ENCODE peak calls at places on chromosome 12, in nine cellular contexts. T is bronchial epithelial cell; Y is mammary epithelial cell; H is CD8-positive, alpha-beta memory T cell; R is WERI-Rb-1; M is naive thymus-derived CD4-positive, alpha-beta T cell; B is brain microvascular endothelial cell; L is GM12865; P is cardiac fibroblast. F is an unnamed sample.

GRCh38 chr12:27966870-27967269 is 5.7 kb downstream of the PTHLH start:
- DNase-seq in B (peak; percentile 91), L (peak; percentile 29), P (peak; percentile 97), R (no peak), T (peak; percentile 98), Y (peak; percentile 96), M (no peak), H (no peak), F (no peak)

GRCh38 chr12:49942921-49943662 is 7.4 kb upstream of the AQP2 start:
- DNase-seq in L (no peak), Y (no peak), T (no peak), H (no peak), B (no peak), M (no peak), P (no peak), R (no peak), F (no peak)

GRCh38 chr12:99024191-99024590 is 379.1 kb downstream of the APAF1 start:
- DNase-seq in L (no peak), M (no peak), R (no peak), T (peak; percentile 4), P (no peak), B (no peak), H (no peak), Y (no peak), F (no peak)

GRCh38 chr12:128815779-128816642 is 7.7 kb downstream of the SLC15A4 start:
- DNase-seq in H (no peak), P (no peak), M (no peak), B (no peak), L (peak; percentile 48), Y (no peak), R (no peak), T (no peak), F (no peak)

GRCh38 chr12:121240484-121241202 is 30.7 kb downstream of the P2RX4 start:
- DNase-seq in L (no peak), M (peak; percentile 78), H (peak; percentile 95), B (peak; percentile 25), R (no peak), T (no peak), Y (no peak), P (no peak), F (peak; percentile 70)

GRCh38 chr12:101696477-101697196 is 803 bp upstream of the CHPT1 start:
- DNase-seq in H (no peak), R (peak; percentile 30), T (no peak), P (peak; percentile 25), B (no peak), M (no peak), L (no peak), Y (no peak), F (no peak)

GRCh38 chr12:38886064-38886463 is 19.3 kb downstream of the CPNE8 start:
- DNase-seq in P (peak; percentile 88), M (no peak), R (no peak), B (peak; percentile 48), T (peak; percentile 89), Y (peak; percentile 83), H (no peak), L (no peak), F (no peak)

GRCh38 chr12:43069768-43070221 is 480.2 kb upstream of the PRICKLE1 start:
- DNase-seq in T (no peak), P (peak; percentile 59), M (no peak), B (no peak), H (no peak), R (no peak), Y (no peak), L (no peak), F (no peak)

GRCh38 chr12:55829967-55830600 is 697 bp upstream of the DNAJC14 start:
- DNase-seq in R (peak; percentile 31), P (no peak), M (no peak), T (no peak), H (no peak), B (no peak), Y (no peak), L (peak; percentile 47), F (no peak)

GRCh38 chr12:118190266-118190665 is 54.3 kb downstream of the PEBP1 start:
- DNase-seq in M (no peak), R (no peak), H (no peak), L (no peak), B (peak; percentile 12), T (no peak), P (peak; percentile 56), Y (peak; percentile 36), F (no peak)

GRCh38 chr12:13099066-13099909 is 4.2 kb downstream of the GSG1 start:
- DNase-seq in T (peak; percentile 46), R (no peak), B (no peak), M (no peak), P (peak; percentile 51), L (no peak), Y (no peak), H (no peak), F (no peak)

GRCh38 chr12:115755061-115755751 is 522.3 kb downstream of the MED13L start:
- DNase-seq in P (no peak), L (no peak), B (no peak), H (no peak), M (no peak), Y (no peak), R (no peak), T (no peak), F (no peak)

GRCh38 chr12:68246350-68246749 is 7.1 kb downstream of the IL22 start:
- DNase-seq in M (no peak), H (no peak), P (no peak), Y (no peak), B (no peak), T (no peak), L (no peak), R (no peak), F (no peak)

GRCh38 chr12:49342914-49343731 is 3.6 kb upstream of the DNAJC22 start:
- DNase-seq in B (no peak), R (peak; percentile 33), P (no peak), T (peak; percentile 32), H (no peak), L (peak; percentile 22), Y (no peak), M (no peak), F (no peak)

GRCh38 chr12:45893240-45893639 is 97.1 kb downstream of the SCAF11 start:
- DNase-seq in R (peak; percentile 17), L (no peak), B (no peak), T (peak; percentile 27), M (no peak), Y (peak; percentile 16), H (no peak), P (peak; percentile 40), F (peak; percentile 27)

DNA sequence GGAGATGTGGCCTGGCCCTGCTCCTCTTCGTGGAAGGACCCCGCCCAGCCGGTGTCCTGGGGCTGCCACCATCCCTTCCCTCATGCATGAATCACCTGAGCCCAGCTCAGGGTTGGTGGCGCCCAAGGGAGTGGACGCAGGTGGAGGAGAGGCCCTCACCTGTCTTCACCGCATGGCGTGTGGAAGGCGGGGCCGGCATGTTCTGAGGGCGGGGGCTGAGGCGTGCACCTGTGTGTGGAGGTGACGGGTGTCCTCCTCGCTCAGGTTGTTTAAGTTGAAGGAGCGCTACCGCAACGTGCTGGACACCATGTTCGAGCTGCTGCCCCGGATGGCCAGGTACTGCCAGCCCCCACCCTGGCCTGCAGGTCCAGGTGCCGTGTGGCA is 47.0 kb downstream of the SLC8B1 start:
- DNase-seq in R (no peak), Y (no peak), L (no peak), M (no peak), B (no peak), T (no peak), H (no peak), P (no peak), F (no peak)
- H3K4me3 ChIP-seq in R (no peak overlapping the region), Y (no peak overlapping the region), L (no peak overlapping the region), M (no peak overlapping the region), B (no peak overlapping the region), T (no peak overlapping the region), H (no peak overlapping the region), P (no peak overlapping the region), F (no peak overlapping the region)

GRCh38 chr12:54431911-54432814 is 13.1 kb upstream of the ITGA5 start:
- DNase-seq in B (no peak), L (no peak), T (peak; percentile 97), R (peak; percentile 69), Y (peak; percentile 99), H (no peak), M (peak; percentile 49), P (peak; percentile 86), F (no peak)

GRCh38 chr12:54429014-54429471 is 10.0 kb upstream of the ITGA5 start:
- DNase-seq in B (no peak), Y (no peak), H (no peak), P (no peak), L (no peak), T (peak; percentile 65), M (no peak), R (no peak), F (no peak)

GRCh38 chr12:54437243-54437642 is 18.2 kb upstream of the ITGA5 start:
- DNase-seq in M (no peak), B (no peak), H (no peak), L (peak; percentile 50), Y (peak; percentile 89), R (no peak), P (no peak), T (peak; percentile 85), F (no peak)

GRCh38 chr12:54430471-54431075 is 11.5 kb upstream of the ITGA5 start:
- DNase-seq in H (no peak), Y (no peak), R (no peak), B (no peak), T (no peak), L (no peak), P (no peak), M (no peak), F (no peak)

DNA sequence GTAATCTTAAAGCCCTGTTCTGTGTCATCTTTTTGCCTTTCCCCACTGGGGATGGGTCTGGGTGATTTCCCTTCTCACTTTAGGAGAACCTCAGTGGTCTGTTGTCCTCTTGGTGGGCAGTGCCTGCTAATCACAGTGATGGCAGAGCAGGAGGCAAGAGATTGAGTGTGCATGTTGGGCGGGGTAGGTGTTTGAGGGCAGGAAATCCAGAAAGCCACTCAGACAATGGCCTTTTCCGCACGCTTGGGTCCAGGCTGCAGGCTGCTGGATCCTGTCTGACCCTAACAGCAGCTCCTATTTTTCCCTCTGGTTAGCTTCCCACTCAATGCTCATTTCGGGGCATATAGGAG is 13.7 kb upstream of the ITGA5 start:
- DNase-seq in H (no peak), T (no peak), R (no peak), P (no peak), L (no peak), M (no peak), Y (no peak), B (no peak), F (no peak)
- H3K4me3 ChIP-seq in H (no peak overlapping the region), T (no peak overlapping the region), R (no peak overlapping the region), P (no peak overlapping the region), L (no peak overlapping the region), M (no peak overlapping the region), Y (no peak overlapping the region), B (no peak overlapping the region), F (no peak overlapping the region)

GRCh38 chr12:6225630-6226001 is 25.4 kb downstream of the CD9 start:
- DNase-seq in P (peak; percentile 40), M (no peak), H (no peak), Y (no peak), T (peak; percentile 62), L (no peak), B (no peak), R (no peak), F (no peak)
- H3K4me3 ChIP-seq in P (no peak overlapping the region), M (no peak overlapping the region), H (no peak overlapping the region), Y (no peak overlapping the region), T (no peak overlapping the region), L (no peak overlapping the region), B (no peak overlapping the region), R (no peak overlapping the region), F (no peak overlapping the region)

DNA sequence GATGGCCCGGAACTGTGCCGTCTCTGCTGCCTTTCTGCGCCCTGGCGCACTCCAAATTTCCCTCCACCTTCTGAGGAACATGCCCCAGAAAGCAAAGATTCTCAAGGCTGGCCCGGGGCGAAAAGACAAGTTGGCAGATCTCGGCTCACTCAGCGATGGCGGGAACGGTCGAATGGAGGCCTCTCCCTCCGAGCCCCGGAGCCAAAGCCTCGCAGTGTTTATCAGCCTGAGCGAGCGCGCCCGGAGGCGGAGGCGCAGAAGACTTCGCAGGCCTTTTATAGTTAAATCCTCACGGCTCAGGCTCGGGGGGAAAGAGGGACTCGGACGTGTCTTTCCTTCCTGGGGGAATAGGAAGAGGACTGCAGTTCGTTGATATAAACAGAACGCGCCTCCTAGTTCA is 5.5 kb downstream of the TBX5 start:
- DNase-seq in R (no peak), Y (no peak), B (no peak), L (no peak), H (no peak), M (no peak), T (no peak), P (no peak), F (no peak)
- H3K4me3 ChIP-seq in R (no peak overlapping the region), Y (no peak overlapping the region), B (no peak overlapping the region), L (no peak overlapping the region), H (no peak overlapping the region), M (no peak overlapping the region), T (no peak overlapping the region), P (no peak overlapping the region), F (no peak overlapping the region)